ENCODE peak calls at places on chromosomes 12 and 14, in nine cellular contexts. P is lower leg skin, R is Peyer's patch, Z is heart left ventricle, J is stomach, K is GM12892, H is endothelial cell of umbilical vein, W is tibial nerve, T is NB4. I is an unnamed sample.

GRCh38 chr12:28622416-28622815 is 432.2 kb downstream of the CCDC91 start:
- DNase-seq in P (no peak), R (no peak), Z (no peak), J (no peak), K (no peak), H (no peak), W (no peak), T (no peak), I (no peak)

GRCh38 chr12:76830456-76830855 is 48.4 kb downstream of the CSRP2 start:
- DNase-seq in P (no peak), R (no peak), Z (no peak), J (no peak), K (no peak), H (no peak), W (no peak), T (no peak), I (no peak)

GRCh38 chr14:103068351-103069073 is 11.2 kb upstream of the CDC42BPB start:
- DNase-seq in P (no peak), R (peak), Z (no peak), J (no peak), K (no peak), H (no peak), W (no peak), T (no peak), I (no peak)

GRCh38 chr12:32603858-32604257 is 75.2 kb upstream of the DNM1L start:
- DNase-seq in P (no peak), R (no peak), Z (no peak), J (no peak), K (no peak), H (no peak), W (no peak), T (peak), I (no peak)

GRCh38 chr12:100827901-100828520 is 33.4 kb downstream of the ANO4 start:
- DNase-seq in P (no peak), R (no peak), Z (no peak), J (no peak), K (no peak), H (peak), W (no peak), T (peak), I (peak)

GRCh38 chr12:132453361-132454133 is 36.4 kb upstream of the FBRSL1 start:
- DNase-seq in P (no peak), R (no peak), Z (no peak), J (no peak), K (no peak), H (no peak), W (no peak), T (no peak), I (no peak)

GRCh38 chr14:54147285-54147684 is 190.7 kb upstream of the BMP4 start:
- DNase-seq in P (no peak), R (no peak), Z (no peak), J (no peak), K (no peak), H (peak), W (no peak), T (no peak), I (no peak)

GRCh38 chr12:8681129-8681902 is 16.5 kb upstream of the RIMKLB start:
- DNase-seq in P (no peak), R (peak), Z (peak), J (no peak), K (no peak), H (peak), W (no peak), T (no peak), I (peak)

GRCh38 chr12:84891106-84891838 is 21.3 kb downstream of the SLC6A15 start:
- DNase-seq in P (no peak), R (no peak), Z (no peak), J (no peak), K (no peak), H (no peak), W (no peak), T (no peak), I (no peak)

GRCh38 chr12:60172266-60172665 is 576.4 kb downstream of the SLC16A7 start:
- DNase-seq in P (no peak), R (no peak), Z (no peak), J (no peak), K (no peak), H (peak), W (no peak), T (no peak), I (no peak)

GRCh38 chr14:53019391-53019790 is 68.5 kb upstream of the FERMT2 start:
- DNase-seq in P (no peak), R (no peak), Z (no peak), J (no peak), K (no peak), H (no peak), W (no peak), T (no peak), I (no peak)

GRCh38 chr12:67067453-67068203 is 201.5 kb upstream of the CAND1 start:
- DNase-seq in P (no peak), R (no peak), Z (no peak), J (no peak), K (no peak), H (no peak), W (no peak), T (no peak), I (no peak)

GRCh38 chr12:65171073-65171472 is 1.7 kb downstream of the LEMD3 start:
- DNase-seq in P (no peak), R (no peak), Z (no peak), J (no peak), K (no peak), H (peak), W (no peak), T (no peak), I (no peak)

GRCh38 chr12:65168606-65169310 is 625 bp upstream of the LEMD3 start:
- DNase-seq in P (no peak), R (no peak), Z (peak), J (no peak), K (no peak), H (no peak), W (no peak), T (no peak), I (no peak)

GRCh38 chr12:65169311-65170244 is at the start of gene LEMD3:
- DNase-seq in P (peak), R (peak), Z (peak), J (peak), K (peak), H (peak), W (peak), T (peak), I (peak)

GRCh38 chr12:65171870-65172269 is 2.5 kb downstream of the LEMD3 start:
- DNase-seq in P (no peak), R (no peak), Z (no peak), J (no peak), K (no peak), H (peak), W (no peak), T (peak), I (no peak)

GRCh38 chr12:65170245-65170881 is 980 bp downstream of the LEMD3 start:
- DNase-seq in P (peak), R (peak), Z (peak), J (peak), K (no peak), H (peak), W (peak), T (peak), I (peak)
- TF ChIP-seq POLR2A in P (no peak), R (peak), Z (no peak), J (no peak), K (peak), H (no peak), W (no peak), T (no peak), I (no peak)

GRCh38 chr12:57238854-57239554 is 9.5 kb downstream of the SHMT2 start:
- DNase-seq in P (peak), R (peak), Z (peak), J (peak), K (peak), H (peak), W (peak), T (peak), I (peak)
- TF ChIP-seq POLR2A in P (no peak), R (no peak), Z (no peak), J (no peak), K (no peak), H (no peak), W (no peak), T (no peak), I (no peak)

GRCh38 chr14:61562321-61563161 is 132.8 kb upstream of the HIF1A start:
- DNase-seq in P (no peak), R (no peak), Z (no peak), J (no peak), K (no peak), H (peak), W (no peak), T (peak), I (no peak)

GRCh38 chr14:61563880-61564622 is 131.3 kb upstream of the HIF1A start:
- DNase-seq in P (no peak), R (no peak), Z (no peak), J (no peak), K (no peak), H (no peak), W (no peak), T (no peak), I (no peak)

GRCh38 chr14:61561657-61562276 is 133.5 kb upstream of the HIF1A start:
- DNase-seq in P (peak), R (peak), Z (peak), J (peak), K (no peak), H (peak), W (peak), T (peak), I (peak)

GRCh38 chr14:61564623-61565091 is 130.7 kb upstream of the HIF1A start:
- DNase-seq in P (no peak), R (no peak), Z (no peak), J (no peak), K (no peak), H (peak), W (no peak), T (peak), I (no peak)

DNA sequence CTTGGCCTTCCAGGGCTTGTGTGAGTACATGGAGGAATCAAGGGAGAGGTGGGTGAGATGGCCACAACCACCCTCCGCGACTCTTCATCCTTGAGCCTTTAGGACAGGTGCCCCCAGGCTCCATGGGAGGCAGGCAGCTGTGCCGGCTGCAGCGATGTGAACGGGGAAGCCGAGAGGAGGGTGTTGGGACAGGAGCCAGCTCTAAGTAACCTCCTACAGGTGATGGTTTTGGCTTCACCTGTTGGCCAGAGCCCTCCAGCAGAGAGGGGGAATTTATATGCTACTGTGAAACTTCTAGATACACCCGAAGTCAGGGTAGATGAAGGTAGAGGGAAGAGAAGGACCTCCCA is 132.2 kb upstream of the HIF1A start:
- DNase-seq in P (no peak), R (no peak), Z (no peak), J (no peak), K (no peak), H (no peak), W (no peak), T (no peak), I (no peak)
- TF ChIP-seq POLR2A in P (no peak), R (no peak), Z (no peak), J (no peak), K (no peak), H (no peak), W (no peak), T (no peak), I (no peak)

GRCh38 chr14:92652413-92653151 is 95.8 kb downstream of the LGMN start:
- DNase-seq in P (no peak), R (no peak), Z (no peak), J (no peak), K (no peak), H (no peak), W (no peak), T (no peak), I (no peak)
- TF ChIP-seq POLR2A in P (no peak), R (no peak), Z (no peak), J (no peak), K (peak), H (no peak), W (no peak), T (no peak), I (no peak)

GRCh38 chr12:120194534-120195395 is at the start of gene GCN1:
- DNase-seq in P (peak), R (peak), Z (peak), J (peak), K (peak), H (peak), W (peak), T (peak), I (peak)
- TF ChIP-seq POLR2A in P (no peak), R (peak), Z (no peak), J (no peak), K (peak), H (peak), W (peak), T (peak), I (peak)

I was measured in prostate gland.